ENCODE peak calls at places on chromosomes 16 and 17, in nine cellular contexts. L is occipital lobe; I is MG63; R is T-helper 1 cell; B is fibroblast of pulmonary artery; Z is amygdala; G is thoracic aorta; P is NCI-H1048; O is stimulated activated CD4-positive, alpha-beta T cell treated with anti-CD3 and anti-CD28 coated beads, Interleukin-1b, Interleukin-23, amount 100 ng/mL, for 1 hour. W is an unnamed sample.

GRCh38 chr16:27461483-27462171 is 59.7 kb downstream of the IL21R start:
- DNase-seq in L (no peak), I (no peak), R (no peak), B (no peak), Z (no peak), G (no peak), P (no peak), O (no peak), W (no peak)

GRCh38 chr16:84611041-84611440 is 6.8 kb downstream of the COTL1 start:
- DNase-seq in L (no peak), I (no peak), R (no peak), B (peak), Z (no peak), G (no peak), P (no peak), O (no peak), W (no peak)

GRCh38 chr16:86044241-86044671 is 145.3 kb downstream of the IRF8 start:
- DNase-seq in L (no peak), I (peak), R (no peak), B (peak), Z (no peak), G (no peak), P (no peak), O (no peak), W (no peak)

GRCh38 chr17:8693328-8693727 is 51.3 kb downstream of the CCDC42 start:
- DNase-seq in L (no peak), I (no peak), R (no peak), B (no peak), Z (no peak), G (no peak), P (no peak), O (no peak), W (no peak)

GRCh38 chr17:4505187-4505586 is 6.5 kb downstream of the SPNS2 start:
- DNase-seq in L (no peak), I (no peak), R (no peak), B (no peak), Z (no peak), G (no peak), P (no peak), O (no peak), W (no peak)

GRCh38 chr17:18319604-18320256 is 4.6 kb downstream of the SMCR8 start:
- DNase-seq in L (no peak), I (no peak), R (no peak), B (peak), Z (no peak), G (no peak), P (no peak), O (no peak), W (no peak)

GRCh38 chr17:81223758-81224122 is 975 bp upstream of the CEP131 start:
- DNase-seq in L (no peak), I (no peak), R (no peak), B (no peak), Z (no peak), G (no peak), P (no peak), O (no peak), W (no peak)

GRCh38 chr16:2960183-2961010 is 3.7 kb upstream of the KREMEN2 start:
- DNase-seq in L (no peak), I (no peak), R (no peak), B (no peak), Z (no peak), G (no peak), P (no peak), O (no peak), W (no peak)

GRCh38 chr17:81792675-81793615 is 11.0 kb upstream of the GCGR start:
- DNase-seq in L (no peak), I (no peak), R (no peak), B (no peak), Z (no peak), G (no peak), P (no peak), O (no peak), W (no peak)

GRCh38 chr16:72203401-72203800 is 31.4 kb upstream of the PMFBP1 start:
- DNase-seq in L (no peak), I (peak), R (no peak), B (peak), Z (no peak), G (no peak), P (no peak), O (no peak), W (no peak)

GRCh38 chr17:73595068-73595865 is 49.0 kb downstream of the SDK2 start:
- DNase-seq in L (no peak), I (peak), R (no peak), B (no peak), Z (no peak), G (no peak), P (no peak), O (no peak), W (no peak)

GRCh38 chr16:87860553-87861299 is 8.6 kb downstream of the SLC7A5 start:
- DNase-seq in L (no peak), I (peak), R (no peak), B (peak), Z (no peak), G (no peak), P (no peak), O (no peak), W (no peak)

GRCh38 chr16:64206877-64207276 is 915.0 kb downstream of the CDH11 start:
- DNase-seq in L (no peak), I (no peak), R (no peak), B (peak), Z (no peak), G (no peak), P (no peak), O (no peak), W (peak)

GRCh38 chr16:17451835-17452234 is 18.9 kb downstream of the XYLT1 start:
- DNase-seq in L (no peak), I (no peak), R (no peak), B (no peak), Z (no peak), G (no peak), P (no peak), O (no peak), W (no peak)

GRCh38 chr17:78412403-78412802 is 34.0 kb downstream of the PGS1 start:
- DNase-seq in L (no peak), I (no peak), R (no peak), B (peak), Z (no peak), G (no peak), P (no peak), O (no peak), W (no peak)

GRCh38 chr16:47599512-47599911 is 138.4 kb downstream of the PHKB start:
- DNase-seq in L (no peak), I (no peak), R (no peak), B (no peak), Z (no peak), G (no peak), P (no peak), O (no peak), W (no peak)

GRCh38 chr16:85387731-85388295 is 225.3 kb upstream of the GSE1 start:
- DNase-seq in L (no peak), I (no peak), R (no peak), B (no peak), Z (no peak), G (no peak), P (no peak), O (no peak), W (no peak)

GRCh38 chr16:78452030-78452429 is 352.6 kb downstream of the WWOX start:
- DNase-seq in L (no peak), I (no peak), R (no peak), B (no peak), Z (no peak), G (no peak), P (no peak), O (no peak), W (no peak)

GRCh38 chr16:14111713-14112538 is 40.8 kb downstream of the MRTFB start:
- DNase-seq in L (peak), I (peak), R (no peak), B (peak), Z (no peak), G (no peak), P (no peak), O (no peak), W (no peak)

GRCh38 chr17:28540231-28540630 is 12.2 kb downstream of the UNC119 start:
- DNase-seq in L (no peak), I (no peak), R (no peak), B (no peak), Z (no peak), G (no peak), P (no peak), O (no peak), W (no peak)

GRCh38 chr17:49935526-49936210 is 33.3 kb upstream of the DLX4 start:
- DNase-seq in L (no peak), I (no peak), R (no peak), B (no peak), Z (no peak), G (no peak), P (no peak), O (no peak), W (no peak)

GRCh38 chr17:29358421-29358820 is 31.7 kb upstream of the TAOK1 start:
- DNase-seq in L (no peak), I (no peak), R (no peak), B (no peak), Z (no peak), G (no peak), P (no peak), O (no peak), W (no peak)

GRCh38 chr17:7977039-7977438 is 25.4 kb upstream of the GUCY2D start:
- DNase-seq in L (no peak), I (no peak), R (no peak), B (no peak), Z (no peak), G (no peak), P (no peak), O (no peak), W (no peak)

GRCh38 chr16:15487336-15488284 is 53.2 kb downstream of the BMERB1 start:
- DNase-seq in L (no peak), I (no peak), R (no peak), B (no peak), Z (no peak), G (no peak), P (no peak), O (no peak), W (no peak)

GRCh38 chr17:74642556-74642955 is 19.0 kb upstream of the CD300E start:
- DNase-seq in L (no peak), I (no peak), R (no peak), B (no peak), Z (no peak), G (no peak), P (no peak), O (no peak), W (no peak)

GRCh38 chr16:29310852-29311314 is 95.6 kb downstream of the NPIPB11 start:
- DNase-seq in L (no peak), I (peak), R (no peak), B (no peak), Z (no peak), G (no peak), P (no peak), O (no peak), W (no peak)

GRCh38 chr17:63358956-63359355 is 87.2 kb downstream of the CYB561 start:
- DNase-seq in L (no peak), I (no peak), R (no peak), B (no peak), Z (no peak), G (no peak), P (no peak), O (no peak), W (no peak)

GRCh38 chr16:50859628-50860360 is 117.9 kb downstream of the CYLD start:
- DNase-seq in L (no peak), I (no peak), R (no peak), B (no peak), Z (no peak), G (no peak), P (no peak), O (no peak), W (no peak)